ENCODE peak calls at places on chromosomes 3 and 15, in eight cellular contexts. Q is OCI-LY7; Y is spleen; E is IMR-90; X is thoracic aorta; S is CD8-positive, alpha-beta T cell; B is PC-3; D is breast epithelium. N is an unnamed sample.

GRCh38 chr15:98413973-98414546 is 234.3 kb upstream of the IGF1R start:
- DNase-seq in X (no peak), E (no peak), Y (no peak), Q (no peak), B (no peak), S (no peak), D (no peak), N (no peak)

GRCh38 chr15:72511536-72511935 is 37.4 kb downstream of the ARIH1 start:
- DNase-seq in D (no peak), Y (no peak), Q (no peak), E (no peak), B (no peak), S (no peak), X (no peak), N (no peak)

GRCh38 chr3:128457918-128458317 is 8.8 kb downstream of the DNAJB8 start:
- DNase-seq in S (no peak), Q (no peak), X (no peak), Y (no peak), E (no peak), D (no peak), B (no peak), N (no peak)

GRCh38 chr15:89341316-89342005 is 6.8 kb upstream of the POLG start:
- DNase-seq in Y (peak; percentile 44), S (no peak), D (no peak), E (no peak), B (peak; percentile 35), X (no peak), Q (no peak), N (no peak)

GRCh38 chr3:63864008-63864871 is 573 bp downstream of the ATXN7 start:
- DNase-seq in D (no peak), B (no peak), E (no peak), S (peak; percentile 65), X (no peak), Q (peak; percentile 57), Y (peak; percentile 90), N (peak; percentile 65)

GRCh38 chr3:7913283-7913682 is 588.3 kb upstream of the LMCD1 start:
- DNase-seq in S (no peak), B (no peak), D (no peak), Y (no peak), Q (no peak), E (no peak), X (no peak), N (no peak)

GRCh38 chr15:80970018-80970657 is 19.5 kb downstream of the MESD start:
- DNase-seq in E (peak; percentile 54), D (peak; percentile 5), X (no peak), Y (no peak), S (peak; percentile 36), B (peak; percentile 78), Q (peak; percentile 64), N (peak; percentile 64)

GRCh38 chr15:69305204-69305931 is 6.7 kb downstream of the PAQR5 start:
- DNase-seq in E (peak; percentile 96), S (no peak), Q (no peak), B (peak; percentile 90), D (no peak), Y (no peak), X (peak; percentile 9), N (no peak)

GRCh38 chr3:50610992-50611463 is 546 bp downstream of the CISH start:
- DNase-seq in D (no peak), E (no peak), Q (no peak), X (no peak), Y (peak; percentile 84), S (peak; percentile 18), B (no peak), N (no peak)

GRCh38 chr3:136929984-136930671 is 27.7 kb upstream of the IL20RB start:
- DNase-seq in B (no peak), D (peak; percentile 30), X (no peak), Y (no peak), S (no peak), Q (no peak), E (peak; percentile 44), N (peak; percentile 67)

GRCh38 chr3:175940881-175941280 is 1081.7 kb downstream of the NAALADL2 start:
- DNase-seq in X (no peak), Q (peak; percentile 10), S (no peak), D (no peak), B (peak; percentile 47), E (no peak), Y (peak; percentile 50), N (no peak)

GRCh38 chr3:53938645-53939044 is 47.0 kb upstream of the SELENOK start:
- DNase-seq in S (no peak), Q (peak; percentile 54), B (peak; percentile 69), D (no peak), Y (no peak), E (peak; percentile 52), X (no peak), N (no peak)

GRCh38 chr3:118818386-118818785 is 216.3 kb downstream of the IGSF11 start:
- DNase-seq in X (no peak), B (peak; percentile 60), E (peak; percentile 32), D (no peak), Q (no peak), S (no peak), Y (no peak), N (no peak)

GRCh38 chr3:43015572-43016512 is 36.7 kb downstream of the GASK1A start:
- DNase-seq in E (no peak), S (peak; percentile 50), D (no peak), Y (peak; percentile 22), X (no peak), B (no peak), Q (no peak), N (no peak)

GRCh38 chr15:43800286-43801136 is at the start of gene HYPK:
- DNase-seq in D (peak; percentile 93), E (peak; percentile 83), S (peak; percentile 94), Q (peak; percentile 93), X (peak; percentile 85), Y (peak; percentile 98), B (peak; percentile 85), N (peak; percentile 97)
- H3K36me3 ChIP-seq in D (peaks cover 4% of the 10 kb centered on the region), E (peaks cover 46% of the 10 kb centered on the region), S (peaks cover 20% of the 10 kb centered on the region), Q (peaks cover 80% of the 10 kb centered on the region), X (peaks cover 20% of the 10 kb centered on the region), Y (peaks cover 66% of the 10 kb centered on the region), B (peaks cover 39% of the 10 kb centered on the region), N (peaks cover 67% of the 10 kb centered on the region)

DNA sequence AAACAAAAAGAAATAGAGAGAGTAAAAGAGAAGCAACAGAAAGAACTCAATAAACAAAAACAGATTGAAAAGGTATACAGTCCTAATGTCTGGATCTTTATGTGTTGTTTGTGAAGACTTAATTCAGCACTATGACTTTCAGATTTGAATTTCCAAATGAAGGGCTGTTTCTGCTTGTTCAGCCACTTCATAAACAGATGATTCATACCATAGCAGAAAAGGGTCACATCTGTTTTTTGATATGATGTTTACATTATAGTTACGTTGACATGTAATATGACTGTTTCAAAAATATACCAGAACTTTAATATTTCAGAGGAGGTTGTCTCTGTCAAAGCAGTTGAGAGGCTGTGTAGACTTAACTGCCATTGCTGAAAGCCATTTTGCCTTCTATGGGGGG is 24.1 kb downstream of the ASB14 start:
- DNase-seq in B (no peak), Y (no peak), S (no peak), D (no peak), X (no peak), E (peak; percentile 28), Q (no peak), N (no peak)
- H3K36me3 ChIP-seq in B (peaks cover 43% of the 10 kb centered on the region), Y (peaks cover 80% of the 10 kb centered on the region), S (peaks cover 18% of the 10 kb centered on the region), D (peaks cover 5% of the 10 kb centered on the region), X (peaks cover 25% of the 10 kb centered on the region), E (peaks cover 12% of the 10 kb centered on the region), Q (peaks cover 94% of the 10 kb centered on the region), N (peaks cover 70% of the 10 kb centered on the region)

DNA sequence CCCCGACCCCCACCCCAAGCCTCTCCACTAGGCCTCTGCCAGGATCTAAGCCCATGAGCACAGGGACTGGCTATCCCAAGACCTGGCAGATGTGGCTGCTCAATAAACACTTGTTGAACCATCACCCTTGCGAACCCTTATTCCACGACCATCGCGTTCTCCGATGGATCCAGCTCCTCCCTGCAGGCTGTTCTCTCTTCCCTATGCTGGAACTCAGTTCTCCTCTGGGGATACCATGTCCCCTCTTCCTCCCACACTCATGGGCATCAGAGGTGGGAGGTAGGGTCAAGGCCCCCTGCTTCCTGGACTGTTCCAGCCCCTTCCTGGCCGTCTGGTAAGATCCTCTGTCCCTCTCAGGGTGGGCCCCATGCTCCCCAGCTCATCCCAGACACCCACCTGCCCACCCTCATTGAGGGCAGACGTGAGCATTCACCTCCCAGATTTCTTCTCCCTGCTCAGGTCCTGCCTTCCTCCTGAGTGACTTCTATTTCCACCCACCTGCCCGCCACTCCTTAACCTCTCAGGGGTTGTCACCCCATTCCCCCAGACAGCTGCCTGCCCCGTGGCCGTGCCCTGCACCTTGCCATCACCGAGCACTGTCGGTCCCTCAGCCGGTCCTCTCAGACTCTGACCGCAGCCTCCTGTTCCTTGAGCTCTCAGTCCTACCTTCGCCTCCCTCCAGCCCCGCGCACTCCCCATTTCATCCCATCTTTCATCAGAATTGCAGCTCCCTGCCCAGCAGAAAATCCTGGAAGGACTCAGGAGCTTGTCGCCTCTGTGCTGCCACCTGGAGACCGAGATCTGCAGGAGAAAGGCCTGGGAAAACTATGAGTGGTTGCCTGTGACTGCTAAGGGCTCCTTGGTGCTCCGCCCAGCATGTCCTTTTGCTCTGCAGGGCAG is 42.0 kb downstream of the PML start:
- DNase-seq in X (no peak), B (peak; percentile 69), S (no peak), D (no peak), E (peak; percentile 73), Y (no peak), Q (peak; percentile 8), N (peak; percentile 81)
- H3K36me3 ChIP-seq in X (peaks cover 42% of the 10 kb centered on the region), B (no peaks in the 10 kb centered on the region), S (peaks cover 31% of the 10 kb centered on the region), D (peaks cover 6% of the 10 kb centered on the region), E (peaks cover 40% of the 10 kb centered on the region), Y (peaks cover 63% of the 10 kb centered on the region), Q (no peaks in the 10 kb centered on the region), N (peaks cover 41% of the 10 kb centered on the region)

DNA sequence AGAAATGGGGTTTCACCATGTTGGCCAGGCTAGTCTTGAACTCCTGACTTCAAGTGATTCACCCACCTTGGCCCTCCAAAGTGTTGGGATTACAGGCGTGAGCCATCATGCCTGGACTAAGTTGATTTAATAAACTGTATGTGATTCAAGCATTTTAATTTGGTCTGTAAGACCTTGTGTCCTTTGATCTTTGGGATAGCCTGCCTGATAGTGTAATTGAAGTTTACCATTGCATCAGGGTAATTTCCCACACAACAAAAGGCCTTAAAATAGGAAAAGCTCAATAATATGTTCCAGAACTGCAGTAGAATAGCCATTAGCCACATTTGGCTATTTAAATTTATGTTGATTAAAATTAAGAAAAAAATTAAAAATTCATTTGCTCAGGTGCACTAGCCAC is 25.2 kb upstream of the DENND6A start:
- DNase-seq in Q (no peak), S (no peak), D (no peak), E (no peak), B (no peak), Y (no peak), X (no peak), N (no peak)
- H3K36me3 ChIP-seq in Q (no peaks in the 10 kb centered on the region), S (no peaks in the 10 kb centered on the region), D (no peaks in the 10 kb centered on the region), E (no peaks in the 10 kb centered on the region), B (no peaks in the 10 kb centered on the region), Y (no peaks in the 10 kb centered on the region), X (no peaks in the 10 kb centered on the region), N (no peaks in the 10 kb centered on the region)

DNA sequence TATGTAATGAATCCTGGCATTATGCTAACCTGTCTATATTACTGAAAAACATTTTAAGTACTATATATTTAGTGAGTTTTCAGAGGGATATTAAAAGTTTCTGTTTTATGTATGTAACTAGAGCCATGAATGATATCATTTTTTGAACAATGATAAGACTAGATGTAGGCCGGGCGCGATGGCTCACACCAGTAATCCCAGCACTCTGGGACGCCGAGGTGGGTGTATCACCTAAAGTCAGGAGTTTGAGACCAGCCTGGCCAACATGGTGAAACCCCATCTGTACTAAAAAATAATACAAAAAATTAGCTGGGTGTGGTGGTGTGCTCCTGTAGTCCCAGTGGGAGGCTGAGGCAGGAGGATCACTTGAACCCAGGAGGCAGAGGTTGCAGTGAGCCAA is 34.1 kb downstream of the DHX36 start:
- DNase-seq in D (no peak), B (no peak), E (no peak), Y (no peak), S (no peak), X (no peak), Q (no peak), N (no peak)
- H3K36me3 ChIP-seq in D (peaks cover 12% of the 10 kb centered on the region), B (peaks cover 62% of the 10 kb centered on the region), E (peaks cover 17% of the 10 kb centered on the region), Y (peaks cover 87% of the 10 kb centered on the region), S (peaks cover 38% of the 10 kb centered on the region), X (peaks cover 24% of the 10 kb centered on the region), Q (peaks cover 98% of the 10 kb centered on the region), N (peaks cover 48% of the 10 kb centered on the region)

GRCh38 chr3:186784820-186785516 is 1.6 kb downstream of the EIF4A2 start:
- DNase-seq in Y (no peak), B (no peak), Q (no peak), E (no peak), D (no peak), X (no peak), S (no peak), N (no peak)
- H3K36me3 ChIP-seq in Y (peaks cover 57% of the 10 kb centered on the region), B (peaks cover 62% of the 10 kb centered on the region), Q (peaks cover 66% of the 10 kb centered on the region), E (peaks cover 46% of the 10 kb centered on the region), D (peaks cover 15% of the 10 kb centered on the region), X (peaks cover 54% of the 10 kb centered on the region), S (peaks cover 53% of the 10 kb centered on the region), N (peaks cover 55% of the 10 kb centered on the region)